ENCODE peak calls at places on chromosome 21, in eight cellular contexts. U, N, F, X, T, A, H and E are unnamed samples.

GRCh38 chr21:44865561-44866280 is 7.8 kb downstream of the PTTG1IP start:
- DNase-seq in F (no peak), H (no peak), U (no peak), A (no peak), T (no peak), N (peak; percentile 63), X (no peak), E (peak; percentile 7)

GRCh38 chr21:26659757-26660156 is 86.7 kb upstream of the CYYR1 start:
- DNase-seq in H (no peak), U (no peak), F (no peak), A (no peak), N (no peak), T (no peak), X (no peak), E (no peak)

GRCh38 chr21:43707462-43707861 is 11.5 kb upstream of the PDXK start:
- DNase-seq in X (no peak), T (no peak), U (no peak), F (no peak), A (no peak), N (no peak), H (no peak), E (no peak)

GRCh38 chr21:42698730-42699129 is 45.3 kb downstream of the PDE9A start:
- DNase-seq in F (no peak), T (no peak), X (no peak), H (no peak), A (no peak), U (no peak), N (no peak), E (no peak)

GRCh38 chr21:46183910-46184624 is at the start of gene SPATC1L:
- DNase-seq in N (peak; percentile 45), F (peak; percentile 61), A (no peak), T (peak; percentile 76), X (peak; percentile 30), H (peak; percentile 24), U (peak; percentile 36), E (peak; percentile 40)

GRCh38 chr21:43825936-43826622 is 36.7 kb downstream of the RRP1 start:
- DNase-seq in X (no peak), F (no peak), T (no peak), N (no peak), H (peak; percentile 33), U (no peak), A (no peak), E (no peak)

GRCh38 chr21:42390696-42391095 is 5.2 kb downstream of the TMPRSS3 start:
- DNase-seq in F (no peak), T (peak; percentile 63), X (no peak), U (no peak), H (no peak), A (no peak), N (no peak), E (no peak)

GRCh38 chr21:46667735-46668380 is 32.4 kb downstream of the PRMT2 start:
- DNase-seq in H (peak; percentile 14), N (no peak), A (no peak), T (no peak), F (peak; percentile 11), U (no peak), X (peak; percentile 43), E (peak; percentile 39)

GRCh38 chr21:14403681-14404318 is 20.9 kb upstream of the HSPA13 start:
- DNase-seq in F (peak; percentile 31), N (no peak), T (no peak), A (no peak), U (peak; percentile 40), X (peak; percentile 36), H (peak; percentile 19), E (peak; percentile 41)

GRCh38 chr21:44431300-44431699 is 24.0 kb upstream of the LRRC3 start:
- DNase-seq in H (no peak), F (no peak), X (no peak), U (no peak), T (no peak), N (no peak), A (no peak), E (no peak)

GRCh38 chr21:14602418-14602987 is 56.4 kb upstream of the SAMSN1 start:
- DNase-seq in T (no peak), X (no peak), U (no peak), H (no peak), N (no peak), A (no peak), F (no peak), E (no peak)

GRCh38 chr21:45103966-45104520 is 29.7 kb downstream of the ADARB1 start:
- DNase-seq in N (no peak), U (no peak), A (no peak), X (no peak), T (no peak), H (no peak), F (no peak), E (no peak)

GRCh38 chr21:17636711-17637110 is 24.0 kb upstream of the BTG3 start:
- DNase-seq in X (peak; percentile 5), U (no peak), N (no peak), T (no peak), A (no peak), H (no peak), F (no peak), E (no peak)

GRCh38 chr21:43352568-43353281 is 74.2 kb downstream of the SIK1 start:
- DNase-seq in N (no peak), H (no peak), T (no peak), F (no peak), A (no peak), U (no peak), X (no peak), E (no peak)

GRCh38 chr21:24197132-24197643 is 1410.1 kb downstream of the MRPL39 start:
- DNase-seq in N (no peak), H (no peak), X (no peak), F (no peak), T (no peak), A (no peak), U (no peak), E (no peak)
- TF ChIP-seq CTCF in N (no peak), H (no peak), X (no peak), F (no peak), T (no peak), A (no peak), U (no peak), E (no peak)

GRCh38 chr21:35615325-35615724 is 445.0 kb downstream of the SETD4 start:
- DNase-seq in U (no peak), H (no peak), T (no peak), A (no peak), N (no peak), F (no peak), X (peak; percentile 43), E (no peak)

GRCh38 chr21:35616090-35616489 is 444.2 kb downstream of the SETD4 start:
- DNase-seq in F (peak; percentile 49), H (no peak), U (peak; percentile 45), T (no peak), A (peak; percentile 13), X (peak; percentile 59), N (no peak), E (peak; percentile 75)

GRCh38 chr21:35614412-35614901 is 445.9 kb downstream of the SETD4 start:
- DNase-seq in T (no peak), F (peak; percentile 55), N (no peak), X (peak; percentile 96), U (no peak), A (no peak), H (no peak), E (peak; percentile 48)

GRCh38 chr21:35619184-35619583 is 441.1 kb downstream of the SETD4 start:
- DNase-seq in H (no peak), T (no peak), U (no peak), X (peak; percentile 95), A (no peak), N (no peak), F (peak; percentile 89), E (peak; percentile 43)

DNA sequence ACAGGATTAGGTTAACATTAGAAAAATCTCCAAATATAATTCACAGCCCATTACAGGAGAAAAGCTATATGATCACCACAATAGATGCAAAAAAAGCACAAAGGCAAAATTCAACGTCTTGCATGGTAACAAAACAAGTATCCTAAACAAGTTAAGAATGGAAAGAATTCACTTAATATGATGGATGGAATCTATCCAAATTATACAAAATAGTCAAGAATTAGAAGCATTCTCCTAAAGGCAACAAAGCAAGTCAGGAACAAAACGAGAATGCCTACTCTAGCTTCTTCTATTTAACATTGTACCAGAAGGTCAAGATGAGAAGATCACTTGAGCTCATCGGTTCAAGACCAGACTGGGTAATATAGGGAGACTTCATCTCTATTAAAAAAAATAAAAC is 442.8 kb downstream of the SETD4 start:
- DNase-seq in H (no peak), T (no peak), X (no peak), A (no peak), N (no peak), F (no peak), U (no peak), E (no peak)
- H3K4me3 ChIP-seq in H (no peak overlapping the region), T (no peak overlapping the region), X (no peak overlapping the region), A (no peak overlapping the region), N (no peak overlapping the region), F (no peak overlapping the region), U (no peak overlapping the region), E (no peak overlapping the region)

DNA sequence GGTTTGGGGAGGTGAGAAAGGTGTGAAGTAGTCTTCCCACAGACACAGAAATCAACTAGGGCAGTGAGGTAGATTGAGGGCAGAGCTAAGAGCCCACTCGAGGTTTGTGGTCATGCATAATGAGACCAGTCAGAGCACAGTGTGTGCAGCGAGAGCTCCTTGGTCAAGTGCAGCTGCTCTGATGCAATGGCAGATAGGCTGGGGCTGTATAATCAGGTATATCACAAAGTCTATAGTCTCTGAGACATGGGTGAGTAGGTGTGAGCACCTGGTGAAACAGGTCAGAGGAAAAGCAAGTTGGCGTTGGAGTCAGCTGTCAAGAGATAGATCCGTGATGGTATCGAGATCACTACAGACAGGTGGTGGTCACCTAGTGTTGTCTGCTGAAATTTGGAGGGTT is 17.6 kb downstream of the DSCAM start:
- DNase-seq in A (no peak), F (no peak), H (no peak), T (no peak), X (no peak), U (no peak), N (no peak), E (no peak)
- TF ChIP-seq CTCF in A (no peak), F (no peak), H (no peak), T (no peak), X (no peak), U (no peak), N (no peak), E (no peak)

DNA sequence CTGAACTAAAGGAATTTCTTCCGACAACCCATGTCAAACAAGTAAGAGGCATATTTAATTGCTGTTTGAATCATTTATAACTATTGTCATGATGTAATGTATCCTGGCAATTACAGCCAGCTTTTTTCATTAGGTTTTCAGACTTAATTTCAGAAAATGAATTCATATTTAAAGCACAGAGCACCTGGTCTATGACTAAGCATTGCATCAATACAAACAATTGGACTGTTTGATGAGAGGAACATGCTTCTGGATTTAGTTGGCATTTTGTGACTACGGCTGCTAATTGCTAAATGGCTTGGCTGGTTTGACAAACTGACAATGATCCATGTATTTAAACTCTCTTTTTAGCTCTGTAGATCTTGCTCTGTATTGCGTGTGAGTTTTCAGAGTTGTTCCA is 853.4 kb downstream of the NCAM2 start:
- DNase-seq in U (no peak), T (no peak), X (peak; percentile 1), N (no peak), F (no peak), H (no peak), A (no peak), E (no peak)
- H3K4me3 ChIP-seq in U (no peak overlapping the region), T (no peak overlapping the region), X (no peak overlapping the region), N (no peak overlapping the region), F (no peak overlapping the region), H (no peak overlapping the region), A (no peak overlapping the region), E (no peak overlapping the region)